ENCODE peak calls at places on chromosomes 12 and 14, in six cellular contexts. One of them, this sample, is unnamed.
A peak's percentile ranks its signal among the peaks of the same experiment; 100 is the strongest.

GRCh38 chr12:113232787-113233585 is 11.7 kb downstream of the TPCN1 start:
- DNase-seq in A549: no peak
- DNase-seq in GM12878: peak; percentile 69
- DNase-seq in HepG2: no peak
- DNase-seq in NB4: no peak
- DNase-seq in endothelial cell of umbilical vein: no peak
- DNase-seq in this sample: no peak

GRCh38 chr12:6336859-6337744 is 4.8 kb downstream of the TNFRSF1A start:
- DNase-seq in A549: no peak
- DNase-seq in GM12878: no peak
- DNase-seq in HepG2: no peak
- DNase-seq in NB4: peak; percentile 97
- DNase-seq in endothelial cell of umbilical vein: peak; percentile 27
- DNase-seq in this sample: peak; percentile 50

GRCh38 chr12:27778206-27778605 is 1.8 kb upstream of the KLHL42 start:
- DNase-seq in A549: no peak
- DNase-seq in GM12878: no peak
- DNase-seq in HepG2: no peak
- DNase-seq in NB4: no peak
- DNase-seq in endothelial cell of umbilical vein: no peak
- DNase-seq in this sample: no peak

GRCh38 chr14:78143489-78144145 is 26.6 kb upstream of the NRXN3 start:
- DNase-seq in A549: peak; percentile 73
- DNase-seq in GM12878: no peak
- DNase-seq in HepG2: no peak
- DNase-seq in NB4: peak; percentile 33
- DNase-seq in endothelial cell of umbilical vein: no peak
- DNase-seq in this sample: peak; percentile 18

GRCh38 chr12:68806488-68807237 is 1.3 kb upstream of the MDM2 start:
- DNase-seq in A549: no peak
- DNase-seq in GM12878: no peak
- DNase-seq in HepG2: no peak
- DNase-seq in NB4: peak; percentile 43
- DNase-seq in endothelial cell of umbilical vein: no peak
- DNase-seq in this sample: no peak

GRCh38 chr12:42128327-42128726 is 16.3 kb downstream of the GXYLT1 start:
- DNase-seq in A549: no peak
- DNase-seq in GM12878: no peak
- DNase-seq in HepG2: no peak
- DNase-seq in NB4: peak; percentile 30
- DNase-seq in endothelial cell of umbilical vein: no peak
- DNase-seq in this sample: peak; percentile 18

GRCh38 chr12:120960657-120961056 is 17.7 kb upstream of the HNF1A start:
- DNase-seq in A549: no peak
- DNase-seq in GM12878: no peak
- DNase-seq in HepG2: no peak
- DNase-seq in NB4: no peak
- DNase-seq in endothelial cell of umbilical vein: no peak
- DNase-seq in this sample: no peak

GRCh38 chr14:80567905-80568512 is 356.7 kb upstream of the DIO2 start:
- DNase-seq in A549: no peak
- DNase-seq in GM12878: no peak
- DNase-seq in HepG2: no peak
- DNase-seq in NB4: no peak
- DNase-seq in endothelial cell of umbilical vein: no peak
- DNase-seq in this sample: no peak

GRCh38 chr12:13000616-13000934 is 510 bp upstream of the HEBP1 start:
- DNase-seq in A549: peak; percentile 45
- DNase-seq in GM12878: no peak
- DNase-seq in HepG2: no peak
- DNase-seq in NB4: no peak
- DNase-seq in endothelial cell of umbilical vein: no peak
- DNase-seq in this sample: no peak

GRCh38 chr12:119938049-119938667 is 50.9 kb upstream of the BICDL1 start:
- DNase-seq in A549: peak; percentile 68
- DNase-seq in GM12878: peak; percentile 20
- DNase-seq in HepG2: peak; percentile 39
- DNase-seq in NB4: peak; percentile 73
- DNase-seq in endothelial cell of umbilical vein: peak; percentile 51
- DNase-seq in this sample: peak; percentile 75

GRCh38 chr12:100187857-100188519 is 12.6 kb upstream of the ACTR6 start:
- DNase-seq in A549: no peak
- DNase-seq in GM12878: no peak
- DNase-seq in HepG2: no peak
- DNase-seq in NB4: no peak
- DNase-seq in endothelial cell of umbilical vein: no peak
- DNase-seq in this sample: no peak

GRCh38 chr12:79900951-79901350 is 33.9 kb downstream of the PPP1R12A start:
- DNase-seq in A549: no peak
- DNase-seq in GM12878: no peak
- DNase-seq in HepG2: no peak
- DNase-seq in NB4: no peak
- DNase-seq in endothelial cell of umbilical vein: no peak
- DNase-seq in this sample: no peak

GRCh38 chr14:75905505-75905904 is 76.3 kb downstream of the TGFB3 start:
- DNase-seq in A549: no peak
- DNase-seq in GM12878: no peak
- DNase-seq in HepG2: no peak
- DNase-seq in NB4: peak; percentile 4
- DNase-seq in endothelial cell of umbilical vein: peak; percentile 52
- DNase-seq in this sample: peak; percentile 52

GRCh38 chr14:31159682-31160296 is 47.8 kb downstream of the HECTD1 start:
- DNase-seq in A549: peak; percentile 35
- DNase-seq in GM12878: no peak
- DNase-seq in HepG2: no peak
- DNase-seq in NB4: no peak
- DNase-seq in endothelial cell of umbilical vein: no peak
- DNase-seq in this sample: no peak

GRCh38 chr12:52119398-52120254 is 40.1 kb downstream of the SMIM41 start:
- DNase-seq in A549: peak; percentile 62
- DNase-seq in GM12878: no peak
- DNase-seq in HepG2: peak; percentile 70
- DNase-seq in NB4: peak; percentile 53
- DNase-seq in endothelial cell of umbilical vein: peak; percentile 35
- DNase-seq in this sample: peak; percentile 82

GRCh38 chr14:56002316-56002715 is 115.9 kb upstream of the PELI2 start:
- DNase-seq in A549: peak; percentile 11
- DNase-seq in GM12878: no peak
- DNase-seq in HepG2: no peak
- DNase-seq in NB4: no peak
- DNase-seq in endothelial cell of umbilical vein: no peak
- DNase-seq in this sample: no peak

GRCh38 chr12:366820-367219 is 22.3 kb downstream of the KDM5A start:
- DNase-seq in A549: no peak
- DNase-seq in GM12878: no peak
- DNase-seq in HepG2: no peak
- DNase-seq in NB4: no peak
- DNase-seq in endothelial cell of umbilical vein: no peak
- DNase-seq in this sample: no peak

GRCh38 chr12:6370994-6371754 is 4.2 kb downstream of the SCNN1A start:
- DNase-seq in A549: peak; percentile 99
- DNase-seq in GM12878: peak; percentile 34
- DNase-seq in HepG2: peak; percentile 97
- DNase-seq in NB4: peak; percentile 65
- DNase-seq in endothelial cell of umbilical vein: peak; percentile 33
- DNase-seq in this sample: peak; percentile 67

GRCh38 chr14:58455593-58456265 is 28.2 kb downstream of the KIAA0586 start:
- DNase-seq in A549: peak; percentile 56
- DNase-seq in GM12878: no peak
- DNase-seq in HepG2: no peak
- DNase-seq in NB4: no peak
- DNase-seq in endothelial cell of umbilical vein: no peak
- DNase-seq in this sample: no peak

GRCh38 chr12:96710127-96710745 is 196.8 kb upstream of the NEDD1 start:
- DNase-seq in A549: peak; percentile 31
- DNase-seq in GM12878: no peak
- DNase-seq in HepG2: no peak
- DNase-seq in NB4: no peak
- DNase-seq in endothelial cell of umbilical vein: no peak
- DNase-seq in this sample: no peak

GRCh38 chr14:102829106-102829505 is 51.9 kb downstream of the TRAF3 start:
- DNase-seq in A549: no peak
- DNase-seq in GM12878: no peak
- DNase-seq in HepG2: no peak
- DNase-seq in NB4: no peak
- DNase-seq in endothelial cell of umbilical vein: no peak
- DNase-seq in this sample: no peak

GRCh38 chr12:100017056-100017455 is 32.3 kb upstream of the ANKS1B start:
- DNase-seq in A549: peak; percentile 11
- DNase-seq in GM12878: no peak
- DNase-seq in HepG2: no peak
- DNase-seq in NB4: no peak
- DNase-seq in endothelial cell of umbilical vein: no peak
- DNase-seq in this sample: no peak

GRCh38 chr14:100748944-100749343 is 22.3 kb downstream of the DLK1 start:
- DNase-seq in A549: no peak
- DNase-seq in GM12878: no peak
- DNase-seq in HepG2: no peak
- DNase-seq in NB4: no peak
- DNase-seq in endothelial cell of umbilical vein: no peak
- DNase-seq in this sample: no peak

GRCh38 chr14:26702721-26703250 is 105.0 kb upstream of the NOVA1 start:
- DNase-seq in A549: peak; percentile 10
- DNase-seq in GM12878: no peak
- DNase-seq in HepG2: no peak
- DNase-seq in NB4: no peak
- DNase-seq in endothelial cell of umbilical vein: no peak
- DNase-seq in this sample: no peak

GRCh38 chr14:65330416-65330815 is 82.1 kb upstream of the FUT8 start:
- DNase-seq in A549: no peak
- DNase-seq in GM12878: no peak
- DNase-seq in HepG2: no peak
- DNase-seq in NB4: no peak
- DNase-seq in endothelial cell of umbilical vein: no peak
- DNase-seq in this sample: no peak

GRCh38 chr12:99695050-99695449 is 47.5 kb downstream of the GARIN6 start:
- DNase-seq in A549: no peak
- DNase-seq in GM12878: no peak
- DNase-seq in HepG2: no peak
- DNase-seq in NB4: no peak
- DNase-seq in endothelial cell of umbilical vein: no peak
- DNase-seq in this sample: no peak

GRCh38 chr14:61563880-61564622 is 131.3 kb upstream of the HIF1A start:
- DNase-seq in A549: no peak
- DNase-seq in GM12878: no peak
- DNase-seq in HepG2: no peak
- DNase-seq in NB4: no peak
- DNase-seq in endothelial cell of umbilical vein: no peak
- DNase-seq in this sample: no peak

GRCh38 chr14:65352964-65353530 is 59.5 kb upstream of the FUT8 start:
- DNase-seq in A549: peak; percentile 60
- DNase-seq in GM12878: no peak
- DNase-seq in HepG2: no peak
- DNase-seq in NB4: peak; percentile 18
- DNase-seq in endothelial cell of umbilical vein: peak; percentile 26
- DNase-seq in this sample: no peak

GRCh38 chr12:115999582-115999981 is 277.9 kb downstream of the MED13L start:
- DNase-seq in A549: no peak
- DNase-seq in GM12878: no peak
- DNase-seq in HepG2: no peak
- DNase-seq in NB4: no peak
- DNase-seq in endothelial cell of umbilical vein: no peak
- DNase-seq in this sample: no peak
- TF ChIP-seq MYC in A549: no peak
- TF ChIP-seq MYC in GM12878: no peak
- TF ChIP-seq MYC in HepG2: no peak
- TF ChIP-seq MYC in NB4: no peak
- TF ChIP-seq MYC in endothelial cell of umbilical vein: no peak
- TF ChIP-seq MYC in this sample: no peak

DNA sequence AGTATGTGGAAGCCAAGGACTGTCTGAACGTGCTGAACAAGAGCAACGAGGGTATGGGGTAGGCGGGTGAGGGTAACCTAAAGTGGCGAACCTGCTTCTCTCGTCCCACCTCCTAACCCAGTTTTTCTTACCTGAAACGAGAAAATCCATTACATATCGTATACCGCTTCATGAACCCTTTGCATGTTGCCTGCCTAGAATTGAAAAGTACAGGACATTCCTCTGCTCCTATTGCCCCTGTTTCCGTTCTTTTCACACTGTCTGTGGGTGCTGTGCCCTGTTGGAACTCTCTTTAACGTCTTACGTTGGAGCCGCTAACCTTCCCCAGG is 513 bp downstream of the PFDN5 start:
- DNase-seq in A549: no peak
- DNase-seq in GM12878: no peak
- DNase-seq in HepG2: no peak
- DNase-seq in NB4: no peak
- DNase-seq in endothelial cell of umbilical vein: no peak
- DNase-seq in this sample: no peak
- TF ChIP-seq MYC in A549: no peak
- TF ChIP-seq MYC in GM12878: no peak
- TF ChIP-seq MYC in HepG2: no peak
- TF ChIP-seq MYC in NB4: no peak
- TF ChIP-seq MYC in endothelial cell of umbilical vein: no peak
- TF ChIP-seq MYC in this sample: no peak

DNA sequence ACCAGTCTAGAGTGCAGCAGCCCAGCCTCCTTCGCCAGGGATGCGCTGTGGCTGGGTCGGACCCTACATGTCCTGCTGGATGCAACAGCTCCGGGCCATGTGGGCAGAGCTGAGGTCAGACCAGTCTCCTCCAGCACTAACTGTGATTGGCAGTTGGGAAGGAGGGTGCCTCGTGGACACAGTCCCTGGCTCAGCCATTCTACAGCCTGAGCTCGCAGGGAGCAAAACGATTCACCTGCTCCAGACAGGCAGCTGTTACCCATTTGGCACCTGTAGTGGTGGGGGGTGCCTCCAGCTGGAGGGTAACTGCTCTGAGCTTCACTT is 6.3 kb upstream of the ASB2 start:
- DNase-seq in A549: no peak
- DNase-seq in GM12878: no peak
- DNase-seq in HepG2: no peak
- DNase-seq in NB4: no peak
- DNase-seq in endothelial cell of umbilical vein: no peak
- DNase-seq in this sample: no peak
- TF ChIP-seq MYC in A549: no peak
- TF ChIP-seq MYC in GM12878: no peak
- TF ChIP-seq MYC in HepG2: no peak
- TF ChIP-seq MYC in NB4: no peak
- TF ChIP-seq MYC in endothelial cell of umbilical vein: no peak
- TF ChIP-seq MYC in this sample: no peak

DNA sequence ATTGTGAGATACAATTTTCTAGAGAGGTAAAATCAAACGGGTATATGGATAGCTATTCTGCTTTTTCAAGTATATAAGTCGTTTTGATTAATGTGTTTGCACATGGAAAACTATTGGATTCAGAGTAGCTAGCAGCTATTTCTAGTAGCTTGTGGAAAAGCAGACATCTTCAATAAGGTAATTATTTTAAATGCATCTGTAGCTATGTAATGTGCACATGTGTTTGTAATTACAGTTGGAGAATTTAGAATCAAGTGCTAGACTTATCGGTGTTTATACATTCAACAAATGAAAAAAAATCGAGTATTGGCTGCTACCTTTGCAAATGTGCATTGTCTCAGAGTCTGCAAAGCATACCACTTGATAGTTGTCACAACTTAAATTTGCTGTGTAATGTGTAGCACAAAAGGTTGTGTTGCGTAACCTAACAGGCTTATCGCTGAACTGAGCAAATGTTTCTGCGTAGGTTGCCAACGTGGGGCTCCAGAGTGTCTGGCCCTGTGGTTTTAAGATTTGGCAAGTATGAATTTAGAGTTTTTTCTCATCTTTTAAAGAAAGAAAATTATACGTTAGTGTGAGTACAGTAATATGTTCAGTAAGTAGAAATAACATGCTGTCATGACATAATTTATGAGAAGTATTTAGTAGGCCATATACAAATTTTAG is 44.3 kb downstream of the TMTC2 start:
- DNase-seq in A549: no peak
- DNase-seq in GM12878: no peak
- DNase-seq in HepG2: peak; percentile 4
- DNase-seq in NB4: peak; percentile 34
- DNase-seq in endothelial cell of umbilical vein: no peak
- DNase-seq in this sample: no peak
- TF ChIP-seq MYC in A549: no peak
- TF ChIP-seq MYC in GM12878: no peak
- TF ChIP-seq MYC in HepG2: no peak
- TF ChIP-seq MYC in NB4: no peak
- TF ChIP-seq MYC in endothelial cell of umbilical vein: no peak
- TF ChIP-seq MYC in this sample: no peak

This sample was measured in K562.